ENCODE peak calls at places on chromosomes 1 and 21, in four cellular contexts. P, O, Q and B are unnamed samples.

GRCh38 chr1:184419734-184420161 is 32.9 kb downstream of the C1orf21 start:
- DNase-seq in P (no peak), O (peak), Q (no peak), B (peak)

GRCh38 chr1:3281735-3282134 is 172.7 kb upstream of the ARHGEF16 start:
- DNase-seq in P (no peak), O (no peak), Q (no peak), B (no peak)

GRCh38 chr1:94602312-94602711 is 60.8 kb upstream of the F3 start:
- DNase-seq in P (peak), O (no peak), Q (no peak), B (no peak)

GRCh38 chr1:192749349-192749748 is 59.5 kb upstream of the RGS2 start:
- DNase-seq in P (no peak), O (no peak), Q (no peak), B (no peak)

GRCh38 chr1:161506336-161507223 is 1.3 kb downstream of the FCGR2A start:
- DNase-seq in P (peak), O (no peak), Q (no peak), B (no peak)

GRCh38 chr1:43547538-43548072 is 16.9 kb downstream of the PTPRF start:
- DNase-seq in P (no peak), O (no peak), Q (no peak), B (no peak)

GRCh38 chr1:21069549-21069948 is 107.1 kb downstream of the EIF4G3 start:
- DNase-seq in P (no peak), O (no peak), Q (no peak), B (no peak)

GRCh38 chr21:37460196-37460595 is 93.6 kb downstream of the DYRK1A start:
- DNase-seq in P (no peak), O (no peak), Q (no peak), B (no peak)

GRCh38 chr1:208420696-208421095 is 176.5 kb upstream of the PLXNA2 start:
- DNase-seq in P (no peak), O (no peak), Q (no peak), B (peak)

GRCh38 chr1:12001249-12001917 is 17.9 kb upstream of the MIIP start:
- DNase-seq in P (no peak), O (peak), Q (peak), B (no peak)

GRCh38 chr1:147627435-147628110 is 42.8 kb downstream of the ACP6 start:
- DNase-seq in P (peak), O (peak), Q (peak), B (peak)

GRCh38 chr1:230314142-230314470 is 112.0 kb downstream of the PGBD5 start:
- DNase-seq in P (no peak), O (no peak), Q (no peak), B (no peak)

GRCh38 chr1:227489572-227489971 is 73.8 kb upstream of the ZNF678 start:
- DNase-seq in P (no peak), O (peak), Q (no peak), B (no peak)

GRCh38 chr1:176854725-176855433 is 309.6 kb downstream of the ASTN1 start:
- DNase-seq in P (no peak), O (no peak), Q (no peak), B (no peak)

GRCh38 chr1:229594227-229595008 is 31.5 kb downstream of the TAF5L start:
- DNase-seq in P (no peak), O (no peak), Q (no peak), B (no peak)

GRCh38 chr1:178328728-178329127 is 168.0 kb downstream of the CLEC20A start:
- DNase-seq in P (no peak), O (no peak), Q (no peak), B (no peak)

GRCh38 chr1:41673355-41673754 is 188.9 kb upstream of the EDN2 start:
- DNase-seq in P (no peak), O (no peak), Q (peak), B (no peak)

GRCh38 chr1:203593723-203594122 is 32.9 kb upstream of the ATP2B4 start:
- DNase-seq in P (no peak), O (peak), Q (peak), B (peak)

GRCh38 chr1:246161626-246162025 is 345.5 kb downstream of the SMYD3 start:
- DNase-seq in P (no peak), O (no peak), Q (no peak), B (peak)

GRCh38 chr1:172893146-172893841 is 157.4 kb downstream of the TNFSF18 start:
- DNase-seq in P (peak), O (peak), Q (no peak), B (no peak)

GRCh38 chr1:246632584-246633168 is 66.4 kb downstream of the CNST start:
- DNase-seq in P (no peak), O (no peak), Q (no peak), B (peak)

GRCh38 chr1:234958702-234959649 is 169.7 kb downstream of the TOMM20 start:
- DNase-seq in P (no peak), O (no peak), Q (no peak), B (no peak)

GRCh38 chr21:28684351-28684750 is 308.3 kb downstream of the LTN1 start:
- DNase-seq in P (no peak), O (no peak), Q (no peak), B (no peak)

GRCh38 chr1:46521417-46521816 is 30.0 kb downstream of the KNCN start:
- DNase-seq in P (no peak), O (no peak), Q (no peak), B (no peak)

GRCh38 chr21:39097335-39097861 is 85.9 kb downstream of the PSMG1 start:
- DNase-seq in P (peak), O (peak), Q (no peak), B (no peak)

GRCh38 chr1:115182012-115182715 is 92.9 kb upstream of the TSPAN2 start:
- DNase-seq in P (no peak), O (no peak), Q (no peak), B (peak)

GRCh38 chr1:160704250-160704649 is 7.4 kb downstream of the CD48 start:
- DNase-seq in P (no peak), O (no peak), Q (no peak), B (no peak)

GRCh38 chr1:15799928-15800835 is 7.3 kb downstream of the UQCRHL start:
- DNase-seq in P (peak), O (peak), Q (no peak), B (peak)

GRCh38 chr1:5973771-5974170 is 18.5 kb downstream of the NPHP4 start:
- DNase-seq in P (no peak), O (no peak), Q (no peak), B (no peak)

GRCh38 chr1:33370286-33370685 is 49.4 kb upstream of the A3GALT2 start:
- DNase-seq in P (peak), O (peak), Q (no peak), B (no peak)

GRCh38 chr1:53949651-53950050 is 3.5 kb downstream of the LRRC42 start:
- DNase-seq in P (no peak), O (peak), Q (no peak), B (no peak)

GRCh38 chr1:241589524-241589923 is 50.6 kb downstream of the CHML start:
- DNase-seq in P (no peak), O (no peak), Q (no peak), B (no peak)

GRCh38 chr1:185338719-185339622 is 21.9 kb upstream of the IVNS1ABP start:
- DNase-seq in P (peak), O (peak), Q (peak), B (no peak)

GRCh38 chr1:209554761-209555611 is 28.5 kb upstream of the CAMK1G start:
- DNase-seq in P (no peak), O (no peak), Q (no peak), B (no peak)

GRCh38 chr1:23362218-23362713 is 7.4 kb downstream of the ZNF436 start:
- DNase-seq in P (no peak), O (no peak), Q (peak), B (no peak)

GRCh38 chr1:20405893-20406604 is 80.0 kb downstream of the CAMK2N1 start:
- DNase-seq in P (no peak), O (no peak), Q (no peak), B (no peak)